ENCODE peak calls at places on chromosome 5, in seven cellular contexts. One of them, this sample, is unnamed.

GRCh38 chr5:119336262-119336661 is 19.6 kb upstream of the TNFAIP8 start:
- DNase-seq in activated CD4-positive, alpha-beta T cell treated with anti-CD3 and anti-CD28 coated beads for 36 hours: no peak
- DNase-seq in GM04503: no peak
- DNase-seq in GM19239: no peak
- DNase-seq in activated T-cell treated with anti-CD3 and anti-CD28 coated beads, Interleukin-2, amount 50 U/mL, for 48 hours: peak
- DNase-seq in MCF 10A: no peak
- DNase-seq in left cardiac atrium: no peak
- DNase-seq in this sample: no peak

GRCh38 chr5:142110046-142110531 is 1.5 kb downstream of the NDFIP1 start:
- DNase-seq in activated CD4-positive, alpha-beta T cell treated with anti-CD3 and anti-CD28 coated beads for 36 hours: peak
- DNase-seq in GM04503: no peak
- DNase-seq in GM19239: no peak
- DNase-seq in activated T-cell treated with anti-CD3 and anti-CD28 coated beads, Interleukin-2, amount 50 U/mL, for 48 hours: peak
- DNase-seq in MCF 10A: peak
- DNase-seq in left cardiac atrium: no peak
- DNase-seq in this sample: no peak

GRCh38 chr5:71695069-71695468 is 24.0 kb upstream of the CARTPT start:
- DNase-seq in activated CD4-positive, alpha-beta T cell treated with anti-CD3 and anti-CD28 coated beads for 36 hours: no peak
- DNase-seq in GM04503: no peak
- DNase-seq in GM19239: no peak
- DNase-seq in activated T-cell treated with anti-CD3 and anti-CD28 coated beads, Interleukin-2, amount 50 U/mL, for 48 hours: no peak
- DNase-seq in MCF 10A: no peak
- DNase-seq in left cardiac atrium: no peak
- DNase-seq in this sample: no peak

GRCh38 chr5:181114284-181114843 is 16.6 kb downstream of the OR2V1 start:
- DNase-seq in activated CD4-positive, alpha-beta T cell treated with anti-CD3 and anti-CD28 coated beads for 36 hours: no peak
- DNase-seq in GM04503: no peak
- DNase-seq in GM19239: no peak
- DNase-seq in activated T-cell treated with anti-CD3 and anti-CD28 coated beads, Interleukin-2, amount 50 U/mL, for 48 hours: no peak
- DNase-seq in MCF 10A: no peak
- DNase-seq in left cardiac atrium: no peak
- DNase-seq in this sample: no peak

GRCh38 chr5:139711067-139711851 is 63.1 kb downstream of the CXXC5 start:
- DNase-seq in activated CD4-positive, alpha-beta T cell treated with anti-CD3 and anti-CD28 coated beads for 36 hours: peak
- DNase-seq in GM04503: no peak
- DNase-seq in GM19239: no peak
- DNase-seq in activated T-cell treated with anti-CD3 and anti-CD28 coated beads, Interleukin-2, amount 50 U/mL, for 48 hours: peak
- DNase-seq in MCF 10A: peak
- DNase-seq in left cardiac atrium: peak
- DNase-seq in this sample: no peak

GRCh38 chr5:123033157-123033671 is 3.3 kb downstream of the PPIC start:
- DNase-seq in activated CD4-positive, alpha-beta T cell treated with anti-CD3 and anti-CD28 coated beads for 36 hours: no peak
- DNase-seq in GM04503: no peak
- DNase-seq in GM19239: no peak
- DNase-seq in activated T-cell treated with anti-CD3 and anti-CD28 coated beads, Interleukin-2, amount 50 U/mL, for 48 hours: no peak
- DNase-seq in MCF 10A: peak
- DNase-seq in left cardiac atrium: no peak
- DNase-seq in this sample: no peak

GRCh38 chr5:109354761-109355160 is 55.0 kb downstream of the PJA2 start:
- DNase-seq in activated CD4-positive, alpha-beta T cell treated with anti-CD3 and anti-CD28 coated beads for 36 hours: no peak
- DNase-seq in GM04503: no peak
- DNase-seq in GM19239: no peak
- DNase-seq in activated T-cell treated with anti-CD3 and anti-CD28 coated beads, Interleukin-2, amount 50 U/mL, for 48 hours: no peak
- DNase-seq in MCF 10A: peak
- DNase-seq in left cardiac atrium: peak
- DNase-seq in this sample: no peak

GRCh38 chr5:6539060-6539459 is 90.4 kb downstream of the UBE2QL1 start:
- DNase-seq in activated CD4-positive, alpha-beta T cell treated with anti-CD3 and anti-CD28 coated beads for 36 hours: no peak
- DNase-seq in GM04503: no peak
- DNase-seq in GM19239: no peak
- DNase-seq in activated T-cell treated with anti-CD3 and anti-CD28 coated beads, Interleukin-2, amount 50 U/mL, for 48 hours: no peak
- DNase-seq in MCF 10A: no peak
- DNase-seq in left cardiac atrium: no peak
- DNase-seq in this sample: no peak

GRCh38 chr5:54959673-54960418 is 25.5 kb downstream of the ESM1 start:
- DNase-seq in activated CD4-positive, alpha-beta T cell treated with anti-CD3 and anti-CD28 coated beads for 36 hours: peak
- DNase-seq in GM04503: no peak
- DNase-seq in GM19239: no peak
- DNase-seq in activated T-cell treated with anti-CD3 and anti-CD28 coated beads, Interleukin-2, amount 50 U/mL, for 48 hours: peak
- DNase-seq in MCF 10A: peak
- DNase-seq in left cardiac atrium: no peak
- DNase-seq in this sample: no peak

GRCh38 chr5:127229185-127229889 is 61.3 kb upstream of the MEGF10 start:
- DNase-seq in activated CD4-positive, alpha-beta T cell treated with anti-CD3 and anti-CD28 coated beads for 36 hours: peak
- DNase-seq in GM04503: no peak
- DNase-seq in GM19239: peak
- DNase-seq in activated T-cell treated with anti-CD3 and anti-CD28 coated beads, Interleukin-2, amount 50 U/mL, for 48 hours: peak
- DNase-seq in MCF 10A: no peak
- DNase-seq in left cardiac atrium: peak
- DNase-seq in this sample: no peak

GRCh38 chr5:93421498-93421897 is 159.5 kb downstream of the NR2F1-AS1 start:
- DNase-seq in activated CD4-positive, alpha-beta T cell treated with anti-CD3 and anti-CD28 coated beads for 36 hours: no peak
- DNase-seq in GM04503: no peak
- DNase-seq in GM19239: no peak
- DNase-seq in activated T-cell treated with anti-CD3 and anti-CD28 coated beads, Interleukin-2, amount 50 U/mL, for 48 hours: no peak
- DNase-seq in MCF 10A: no peak
- DNase-seq in left cardiac atrium: no peak
- DNase-seq in this sample: no peak

GRCh38 chr5:172433071-172433470 is 21.3 kb downstream of the SH3PXD2B start:
- DNase-seq in activated CD4-positive, alpha-beta T cell treated with anti-CD3 and anti-CD28 coated beads for 36 hours: no peak
- DNase-seq in GM04503: no peak
- DNase-seq in GM19239: no peak
- DNase-seq in activated T-cell treated with anti-CD3 and anti-CD28 coated beads, Interleukin-2, amount 50 U/mL, for 48 hours: no peak
- DNase-seq in MCF 10A: no peak
- DNase-seq in left cardiac atrium: no peak
- DNase-seq in this sample: no peak

GRCh38 chr5:148663509-148663908 is 9.2 kb upstream of the HTR4 start:
- DNase-seq in activated CD4-positive, alpha-beta T cell treated with anti-CD3 and anti-CD28 coated beads for 36 hours: no peak
- DNase-seq in GM04503: no peak
- DNase-seq in GM19239: no peak
- DNase-seq in activated T-cell treated with anti-CD3 and anti-CD28 coated beads, Interleukin-2, amount 50 U/mL, for 48 hours: no peak
- DNase-seq in MCF 10A: no peak
- DNase-seq in left cardiac atrium: no peak
- DNase-seq in this sample: no peak

GRCh38 chr5:142325677-142326479 is 1.1 kb upstream of the SPRY4 start:
- DNase-seq in activated CD4-positive, alpha-beta T cell treated with anti-CD3 and anti-CD28 coated beads for 36 hours: peak
- DNase-seq in GM04503: no peak
- DNase-seq in GM19239: no peak
- DNase-seq in activated T-cell treated with anti-CD3 and anti-CD28 coated beads, Interleukin-2, amount 50 U/mL, for 48 hours: peak
- DNase-seq in MCF 10A: peak
- DNase-seq in left cardiac atrium: peak
- DNase-seq in this sample: no peak

GRCh38 chr5:68548959-68549676 is 333.6 kb downstream of the PIK3R1 start:
- DNase-seq in activated CD4-positive, alpha-beta T cell treated with anti-CD3 and anti-CD28 coated beads for 36 hours: no peak
- DNase-seq in GM04503: no peak
- DNase-seq in GM19239: no peak
- DNase-seq in activated T-cell treated with anti-CD3 and anti-CD28 coated beads, Interleukin-2, amount 50 U/mL, for 48 hours: no peak
- DNase-seq in MCF 10A: peak
- DNase-seq in left cardiac atrium: no peak
- DNase-seq in this sample: no peak

GRCh38 chr5:83726912-83727311 is 6.3 kb upstream of the HAPLN1 start:
- DNase-seq in activated CD4-positive, alpha-beta T cell treated with anti-CD3 and anti-CD28 coated beads for 36 hours: no peak
- DNase-seq in GM04503: no peak
- DNase-seq in GM19239: no peak
- DNase-seq in activated T-cell treated with anti-CD3 and anti-CD28 coated beads, Interleukin-2, amount 50 U/mL, for 48 hours: no peak
- DNase-seq in MCF 10A: no peak
- DNase-seq in left cardiac atrium: no peak
- DNase-seq in this sample: no peak

GRCh38 chr5:1889321-1890065 is 6.8 kb upstream of the IRX4 start:
- DNase-seq in activated CD4-positive, alpha-beta T cell treated with anti-CD3 and anti-CD28 coated beads for 36 hours: no peak
- DNase-seq in GM04503: no peak
- DNase-seq in GM19239: no peak
- DNase-seq in activated T-cell treated with anti-CD3 and anti-CD28 coated beads, Interleukin-2, amount 50 U/mL, for 48 hours: no peak
- DNase-seq in MCF 10A: peak
- DNase-seq in left cardiac atrium: peak
- DNase-seq in this sample: no peak

This sample was measured in keratinocyte.